ENCODE peak calls at places on chromosomes 2 and 18, in six cellular contexts. One of them, this sample, is unnamed.

GRCh38 chr2:25161055-25161781 is 7.2 kb downstream of the POMC start:
- DNase-seq in A673: no peak
- DNase-seq in HFF-Myc: no peak
- DNase-seq in iris pigment epithelial cell: peak
- DNase-seq in fibroblast of lung: peak
- DNase-seq in AML-193: no peak
- DNase-seq in this sample: peak

GRCh38 chr2:30235008-30235655 is 3.8 kb downstream of the LBH start:
- DNase-seq in fibroblast of lung: peak
- DNase-seq in A673: no peak
- DNase-seq in AML-193: no peak
- DNase-seq in iris pigment epithelial cell: peak
- DNase-seq in HFF-Myc: no peak
- DNase-seq in this sample: no peak

GRCh38 chr2:27125104-27125503 is 1.5 kb downstream of the ABHD1 start:
- DNase-seq in A673: peak
- DNase-seq in iris pigment epithelial cell: no peak
- DNase-seq in fibroblast of lung: no peak
- DNase-seq in HFF-Myc: no peak
- DNase-seq in AML-193: no peak
- DNase-seq in this sample: no peak

GRCh38 chr2:53793821-53794220 is 7.0 kb downstream of the ERLEC1 start:
- DNase-seq in fibroblast of lung: no peak
- DNase-seq in A673: no peak
- DNase-seq in iris pigment epithelial cell: no peak
- DNase-seq in HFF-Myc: no peak
- DNase-seq in AML-193: no peak
- DNase-seq in this sample: no peak

GRCh38 chr2:171509945-171510731 is 12.1 kb upstream of the CYBRD1 start:
- DNase-seq in A673: no peak
- DNase-seq in AML-193: no peak
- DNase-seq in iris pigment epithelial cell: no peak
- DNase-seq in HFF-Myc: no peak
- DNase-seq in fibroblast of lung: no peak
- DNase-seq in this sample: no peak

GRCh38 chr18:5451871-5452270 is 91.9 kb downstream of the EPB41L3 start:
- DNase-seq in fibroblast of lung: no peak
- DNase-seq in HFF-Myc: no peak
- DNase-seq in AML-193: no peak
- DNase-seq in A673: no peak
- DNase-seq in iris pigment epithelial cell: no peak
- DNase-seq in this sample: no peak

GRCh38 chr2:191661099-191661681 is 16.7 kb upstream of the NABP1 start:
- DNase-seq in iris pigment epithelial cell: no peak
- DNase-seq in A673: no peak
- DNase-seq in HFF-Myc: no peak
- DNase-seq in fibroblast of lung: no peak
- DNase-seq in AML-193: peak
- DNase-seq in this sample: no peak

GRCh38 chr2:178221556-178221955 is 27.2 kb downstream of the OSBPL6 start:
- DNase-seq in A673: no peak
- DNase-seq in AML-193: no peak
- DNase-seq in fibroblast of lung: no peak
- DNase-seq in HFF-Myc: no peak
- DNase-seq in iris pigment epithelial cell: no peak
- DNase-seq in this sample: no peak

GRCh38 chr2:154013514-154013913 is 141.8 kb downstream of the GALNT13 start:
- DNase-seq in HFF-Myc: no peak
- DNase-seq in iris pigment epithelial cell: no peak
- DNase-seq in fibroblast of lung: no peak
- DNase-seq in AML-193: no peak
- DNase-seq in A673: no peak
- DNase-seq in this sample: no peak

GRCh38 chr18:59871711-59872362 is 28.0 kb upstream of the PMAIP1 start:
- DNase-seq in AML-193: no peak
- DNase-seq in iris pigment epithelial cell: no peak
- DNase-seq in HFF-Myc: no peak
- DNase-seq in A673: no peak
- DNase-seq in fibroblast of lung: no peak
- DNase-seq in this sample: no peak

GRCh38 chr2:167832840-167833239 is 414.6 kb downstream of the STK39 start:
- DNase-seq in iris pigment epithelial cell: no peak
- DNase-seq in fibroblast of lung: no peak
- DNase-seq in A673: no peak
- DNase-seq in HFF-Myc: no peak
- DNase-seq in AML-193: no peak
- DNase-seq in this sample: no peak

GRCh38 chr18:25360301-25360899 is 8.4 kb upstream of the ZNF521 start:
- DNase-seq in AML-193: no peak
- DNase-seq in A673: no peak
- DNase-seq in iris pigment epithelial cell: peak
- DNase-seq in fibroblast of lung: no peak
- DNase-seq in HFF-Myc: no peak
- DNase-seq in this sample: no peak

GRCh38 chr2:191638079-191638801 is 39.7 kb upstream of the NABP1 start:
- DNase-seq in AML-193: no peak
- DNase-seq in HFF-Myc: no peak
- DNase-seq in A673: no peak
- DNase-seq in iris pigment epithelial cell: peak
- DNase-seq in fibroblast of lung: peak
- DNase-seq in this sample: no peak